ENCODE peak calls at places on chromosomes 7 and 10, in eight cellular contexts. K is astrocyte of the cerebellum; X is HEK293T; N is activated CD8-positive, alpha-beta memory T cell treated with anti-CD3 and anti-CD28 coated beads, Interleukin-2, amount 50 U/mL, for 4 hours; U is left colon; J is psoas muscle; F is pancreas; E is CD8-positive, alpha-beta memory T cell. P is an unnamed sample.

GRCh38 chr10:11468126-11468742 is 143.2 kb downstream of the USP6NL start:
- DNase-seq in F (no peak), K (no peak), X (no peak), N (no peak), J (no peak), E (no peak), U (no peak), P (no peak)

GRCh38 chr7:158394936-158395335 is 192.7 kb downstream of the PTPRN2 start:
- DNase-seq in E (peak), U (no peak), J (no peak), F (peak), X (peak), K (no peak), N (peak), P (peak)

GRCh38 chr7:157412491-157413180 is 75.8 kb downstream of the DNAJB6 start:
- DNase-seq in F (no peak), N (no peak), U (no peak), E (no peak), K (no peak), X (no peak), J (no peak), P (peak)

GRCh38 chr10:47294057-47294456 is 5.9 kb upstream of the GDF10 start:
- DNase-seq in N (no peak), X (no peak), E (no peak), U (no peak), F (no peak), J (no peak), K (no peak), P (no peak)

GRCh38 chr10:120517196-120517595 is 60.2 kb downstream of the PLPP4 start:
- DNase-seq in E (no peak), N (no peak), J (no peak), X (no peak), U (no peak), F (no peak), K (no peak), P (no peak)

GRCh38 chr10:121975295-121976086 is 474 bp upstream of the NSMCE4A start:
- DNase-seq in X (no peak), J (no peak), U (no peak), K (no peak), N (no peak), F (no peak), E (no peak), P (no peak)

GRCh38 chr7:142788303-142789286 is 17.8 kb downstream of the PRSS2 start:
- DNase-seq in U (no peak), K (no peak), J (no peak), X (no peak), N (peak), F (no peak), E (no peak), P (no peak)

GRCh38 chr10:16745061-16745460 is 72.2 kb downstream of the RSU1 start:
- DNase-seq in J (no peak), F (no peak), E (no peak), N (no peak), U (no peak), X (no peak), K (no peak), P (no peak)

GRCh38 chr10:7130191-7130911 is 280.5 kb downstream of the SFMBT2 start:
- DNase-seq in K (no peak), E (no peak), X (no peak), N (no peak), U (no peak), J (no peak), F (no peak), P (no peak)

GRCh38 chr7:93146465-93147127 is 1.6 kb downstream of the SAMD9L start:
- DNase-seq in F (no peak), J (no peak), E (no peak), X (no peak), K (no peak), U (no peak), N (no peak), P (no peak)

GRCh38 chr10:72851524-72851923 is 42.0 kb upstream of the OIT3 start:
- DNase-seq in E (no peak), N (no peak), X (no peak), U (no peak), F (no peak), K (no peak), J (no peak), P (no peak)

GRCh38 chr10:47351899-47352815 is 4.0 kb downstream of the RBP3 start:
- DNase-seq in E (no peak), X (no peak), U (no peak), F (no peak), J (no peak), N (no peak), K (no peak), P (no peak)

GRCh38 chr10:117405730-117406129 is 30.5 kb upstream of the PDZD8 start:
- DNase-seq in X (no peak), E (no peak), N (no peak), J (no peak), F (no peak), K (no peak), U (no peak), P (no peak)

GRCh38 chr10:34089294-34089693 is 725.8 kb downstream of the PARD3 start:
- DNase-seq in X (no peak), J (no peak), U (no peak), N (no peak), K (no peak), F (no peak), E (no peak), P (no peak)

GRCh38 chr10:119724630-119725549 is 960 bp upstream of the INPP5F start:
- DNase-seq in E (no peak), F (no peak), J (no peak), X (peak), U (no peak), K (no peak), N (no peak), P (no peak)

GRCh38 chr10:100728928-100729876 is 16.2 kb upstream of the PAX2 start:
- DNase-seq in N (no peak), X (peak), F (peak), J (no peak), K (no peak), E (no peak), U (no peak), P (no peak)

GRCh38 chr7:139950881-139951525 is 111.7 kb downstream of the PARP12 start:
- DNase-seq in U (no peak), E (no peak), K (no peak), N (no peak), X (no peak), F (no peak), J (no peak), P (no peak)

GRCh38 chr7:38330861-38331709 is 57.6 kb upstream of the TARP start:
- DNase-seq in F (no peak), X (peak), N (no peak), K (no peak), J (no peak), U (no peak), E (peak), P (no peak)

GRCh38 chr10:124632064-124632531 is 112.1 kb downstream of the FAM53B start:
- DNase-seq in J (peak), N (peak), F (peak), X (no peak), K (peak), E (peak), U (no peak), P (peak)

GRCh38 chr7:116780521-116780920 is 81.9 kb upstream of the CAPZA2 start:
- DNase-seq in E (no peak), N (no peak), F (no peak), K (no peak), J (no peak), U (no peak), X (no peak), P (no peak)

GRCh38 chr10:131576341-131577177 is 265.0 kb upstream of the TCERG1L start:
- DNase-seq in F (no peak), E (peak), N (no peak), K (no peak), X (no peak), J (no peak), U (no peak), P (no peak)

GRCh38 chr7:124515431-124515830 is 250.2 kb downstream of the GPR37 start:
- DNase-seq in U (no peak), E (no peak), N (no peak), K (no peak), J (no peak), F (no peak), X (no peak), P (no peak)

GRCh38 chr10:75226055-75226454 is 9.7 kb downstream of the COMTD1 start:
- DNase-seq in U (no peak), K (no peak), F (no peak), E (no peak), N (no peak), X (no peak), J (no peak), P (no peak)

GRCh38 chr7:127619681-127620405 is 1.9 kb upstream of the PAX4 start:
- DNase-seq in E (no peak), F (no peak), X (no peak), J (no peak), K (no peak), N (no peak), U (no peak), P (no peak)